ENCODE peak calls at places on chromosomes 13 and 19, in six cellular contexts. One of them, this sample, is unnamed.

GRCh38 chr13:101624981-101625380 is 172.5 kb downstream of the ITGBL1 start:
- DNase-seq in stimulated activated CD8-positive, alpha-beta memory T cell treated with anti-CD3 and anti-CD28 coated beads, Interleukin-2, amount 100 ng/mL, for 48 hours: no peak
- DNase-seq in fibroblast of lung: no peak
- DNase-seq in stimulated activated CD4-positive, alpha-beta T cell treated with anti-CD3 and anti-CD28 coated beads, Interleukin-15, amount 100 ng/mL, for 24 hours: peak; percentile 9
- DNase-seq in prostate gland: no peak
- DNase-seq in nucleus accumbens: no peak
- DNase-seq in this sample: no peak

GRCh38 chr19:14536926-14537692 is 7.7 kb downstream of the TECR start:
- DNase-seq in stimulated activated CD8-positive, alpha-beta memory T cell treated with anti-CD3 and anti-CD28 coated beads, Interleukin-2, amount 100 ng/mL, for 48 hours: peak; percentile 27
- DNase-seq in fibroblast of lung: peak; percentile 43
- DNase-seq in stimulated activated CD4-positive, alpha-beta T cell treated with anti-CD3 and anti-CD28 coated beads, Interleukin-15, amount 100 ng/mL, for 24 hours: peak; percentile 66
- DNase-seq in prostate gland: peak; percentile 80
- DNase-seq in nucleus accumbens: no peak
- DNase-seq in this sample: no peak

GRCh38 chr19:13905634-13906524 is at the start of the genes BRME1 and CC2D1A:
- DNase-seq in stimulated activated CD8-positive, alpha-beta memory T cell treated with anti-CD3 and anti-CD28 coated beads, Interleukin-2, amount 100 ng/mL, for 48 hours: peak; percentile 96
- DNase-seq in fibroblast of lung: peak; percentile 74
- DNase-seq in stimulated activated CD4-positive, alpha-beta T cell treated with anti-CD3 and anti-CD28 coated beads, Interleukin-15, amount 100 ng/mL, for 24 hours: peak; percentile 98
- DNase-seq in prostate gland: peak; percentile 90
- DNase-seq in nucleus accumbens: peak; percentile 81
- DNase-seq in this sample: peak; percentile 95

GRCh38 chr19:8811315-8812172 is 20.6 kb downstream of the ZNF558 start:
- DNase-seq in stimulated activated CD8-positive, alpha-beta memory T cell treated with anti-CD3 and anti-CD28 coated beads, Interleukin-2, amount 100 ng/mL, for 48 hours: no peak
- DNase-seq in fibroblast of lung: peak; percentile 8
- DNase-seq in stimulated activated CD4-positive, alpha-beta T cell treated with anti-CD3 and anti-CD28 coated beads, Interleukin-15, amount 100 ng/mL, for 24 hours: no peak
- DNase-seq in prostate gland: no peak
- DNase-seq in nucleus accumbens: no peak
- DNase-seq in this sample: peak; percentile 10

GRCh38 chr13:27712421-27712820 is 79.9 kb upstream of the GSX1 start:
- DNase-seq in stimulated activated CD8-positive, alpha-beta memory T cell treated with anti-CD3 and anti-CD28 coated beads, Interleukin-2, amount 100 ng/mL, for 48 hours: no peak
- DNase-seq in fibroblast of lung: no peak
- DNase-seq in stimulated activated CD4-positive, alpha-beta T cell treated with anti-CD3 and anti-CD28 coated beads, Interleukin-15, amount 100 ng/mL, for 24 hours: peak; percentile 8
- DNase-seq in prostate gland: peak; percentile 50
- DNase-seq in nucleus accumbens: no peak
- DNase-seq in this sample: no peak

GRCh38 chr19:4123615-4124568 is at the start of gene MAP2K2:
- DNase-seq in stimulated activated CD8-positive, alpha-beta memory T cell treated with anti-CD3 and anti-CD28 coated beads, Interleukin-2, amount 100 ng/mL, for 48 hours: peak; percentile 97
- DNase-seq in fibroblast of lung: peak; percentile 77
- DNase-seq in stimulated activated CD4-positive, alpha-beta T cell treated with anti-CD3 and anti-CD28 coated beads, Interleukin-15, amount 100 ng/mL, for 24 hours: peak; percentile 97
- DNase-seq in prostate gland: peak; percentile 92
- DNase-seq in nucleus accumbens: peak; percentile 73
- DNase-seq in this sample: peak; percentile 98

GRCh38 chr13:91207261-91207660 is 140.2 kb upstream of the MIR17HG start:
- DNase-seq in stimulated activated CD8-positive, alpha-beta memory T cell treated with anti-CD3 and anti-CD28 coated beads, Interleukin-2, amount 100 ng/mL, for 48 hours: no peak
- DNase-seq in fibroblast of lung: no peak
- DNase-seq in stimulated activated CD4-positive, alpha-beta T cell treated with anti-CD3 and anti-CD28 coated beads, Interleukin-15, amount 100 ng/mL, for 24 hours: no peak
- DNase-seq in prostate gland: no peak
- DNase-seq in nucleus accumbens: no peak
- DNase-seq in this sample: no peak

GRCh38 chr13:35378939-35379338 is 97.5 kb downstream of the MAB21L1 start:
- DNase-seq in stimulated activated CD8-positive, alpha-beta memory T cell treated with anti-CD3 and anti-CD28 coated beads, Interleukin-2, amount 100 ng/mL, for 48 hours: no peak
- DNase-seq in fibroblast of lung: peak; percentile 45
- DNase-seq in stimulated activated CD4-positive, alpha-beta T cell treated with anti-CD3 and anti-CD28 coated beads, Interleukin-15, amount 100 ng/mL, for 24 hours: no peak
- DNase-seq in prostate gland: no peak
- DNase-seq in nucleus accumbens: no peak
- DNase-seq in this sample: no peak

GRCh38 chr13:53010374-53011105 is 18.1 kb upstream of the OLFM4 start:
- DNase-seq in stimulated activated CD8-positive, alpha-beta memory T cell treated with anti-CD3 and anti-CD28 coated beads, Interleukin-2, amount 100 ng/mL, for 48 hours: no peak
- DNase-seq in fibroblast of lung: no peak
- DNase-seq in stimulated activated CD4-positive, alpha-beta T cell treated with anti-CD3 and anti-CD28 coated beads, Interleukin-15, amount 100 ng/mL, for 24 hours: no peak
- DNase-seq in prostate gland: peak; percentile 81
- DNase-seq in nucleus accumbens: no peak
- DNase-seq in this sample: peak; percentile 68

GRCh38 chr19:7705387-7706187 is 3.7 kb upstream of the FCER2 start:
- DNase-seq in stimulated activated CD8-positive, alpha-beta memory T cell treated with anti-CD3 and anti-CD28 coated beads, Interleukin-2, amount 100 ng/mL, for 48 hours: peak; percentile 59
- DNase-seq in fibroblast of lung: no peak
- DNase-seq in stimulated activated CD4-positive, alpha-beta T cell treated with anti-CD3 and anti-CD28 coated beads, Interleukin-15, amount 100 ng/mL, for 24 hours: peak; percentile 86
- DNase-seq in prostate gland: peak; percentile 6
- DNase-seq in nucleus accumbens: no peak
- DNase-seq in this sample: no peak

GRCh38 chr19:4350726-4351125 is 7.4 kb downstream of the MPND start:
- DNase-seq in stimulated activated CD8-positive, alpha-beta memory T cell treated with anti-CD3 and anti-CD28 coated beads, Interleukin-2, amount 100 ng/mL, for 48 hours: no peak
- DNase-seq in fibroblast of lung: no peak
- DNase-seq in stimulated activated CD4-positive, alpha-beta T cell treated with anti-CD3 and anti-CD28 coated beads, Interleukin-15, amount 100 ng/mL, for 24 hours: no peak
- DNase-seq in prostate gland: no peak
- DNase-seq in nucleus accumbens: no peak
- DNase-seq in this sample: no peak

GRCh38 chr13:71856548-71856947 is 10.5 kb downstream of the DACH1 start:
- DNase-seq in stimulated activated CD8-positive, alpha-beta memory T cell treated with anti-CD3 and anti-CD28 coated beads, Interleukin-2, amount 100 ng/mL, for 48 hours: no peak
- DNase-seq in fibroblast of lung: no peak
- DNase-seq in stimulated activated CD4-positive, alpha-beta T cell treated with anti-CD3 and anti-CD28 coated beads, Interleukin-15, amount 100 ng/mL, for 24 hours: no peak
- DNase-seq in prostate gland: no peak
- DNase-seq in nucleus accumbens: no peak
- DNase-seq in this sample: no peak

GRCh38 chr19:52923782-52924593 is 760 bp upstream of the ZNF888 start:
- DNase-seq in stimulated activated CD8-positive, alpha-beta memory T cell treated with anti-CD3 and anti-CD28 coated beads, Interleukin-2, amount 100 ng/mL, for 48 hours: no peak
- DNase-seq in fibroblast of lung: peak; percentile 27
- DNase-seq in stimulated activated CD4-positive, alpha-beta T cell treated with anti-CD3 and anti-CD28 coated beads, Interleukin-15, amount 100 ng/mL, for 24 hours: no peak
- DNase-seq in prostate gland: no peak
- DNase-seq in nucleus accumbens: no peak
- DNase-seq in this sample: no peak

GRCh38 chr13:32139251-32139650 is 107.7 kb downstream of the FRY start:
- DNase-seq in stimulated activated CD8-positive, alpha-beta memory T cell treated with anti-CD3 and anti-CD28 coated beads, Interleukin-2, amount 100 ng/mL, for 48 hours: no peak
- DNase-seq in fibroblast of lung: no peak
- DNase-seq in stimulated activated CD4-positive, alpha-beta T cell treated with anti-CD3 and anti-CD28 coated beads, Interleukin-15, amount 100 ng/mL, for 24 hours: no peak
- DNase-seq in prostate gland: no peak
- DNase-seq in nucleus accumbens: no peak
- DNase-seq in this sample: no peak

GRCh38 chr13:113040597-113041292 is 64.8 kb upstream of the F7 start:
- DNase-seq in stimulated activated CD8-positive, alpha-beta memory T cell treated with anti-CD3 and anti-CD28 coated beads, Interleukin-2, amount 100 ng/mL, for 48 hours: no peak
- DNase-seq in fibroblast of lung: no peak
- DNase-seq in stimulated activated CD4-positive, alpha-beta T cell treated with anti-CD3 and anti-CD28 coated beads, Interleukin-15, amount 100 ng/mL, for 24 hours: no peak
- DNase-seq in prostate gland: no peak
- DNase-seq in nucleus accumbens: peak; percentile 75
- DNase-seq in this sample: no peak

GRCh38 chr19:5142725-5143097 is 173.8 kb downstream of the KDM4B start:
- DNase-seq in stimulated activated CD8-positive, alpha-beta memory T cell treated with anti-CD3 and anti-CD28 coated beads, Interleukin-2, amount 100 ng/mL, for 48 hours: no peak
- DNase-seq in fibroblast of lung: no peak
- DNase-seq in stimulated activated CD4-positive, alpha-beta T cell treated with anti-CD3 and anti-CD28 coated beads, Interleukin-15, amount 100 ng/mL, for 24 hours: no peak
- DNase-seq in prostate gland: no peak
- DNase-seq in nucleus accumbens: no peak
- DNase-seq in this sample: no peak

GRCh38 chr19:30881986-30882385 is 467.2 kb downstream of the TSHZ3 start:
- DNase-seq in stimulated activated CD8-positive, alpha-beta memory T cell treated with anti-CD3 and anti-CD28 coated beads, Interleukin-2, amount 100 ng/mL, for 48 hours: no peak
- DNase-seq in fibroblast of lung: no peak
- DNase-seq in stimulated activated CD4-positive, alpha-beta T cell treated with anti-CD3 and anti-CD28 coated beads, Interleukin-15, amount 100 ng/mL, for 24 hours: no peak
- DNase-seq in prostate gland: no peak
- DNase-seq in nucleus accumbens: no peak
- DNase-seq in this sample: no peak

GRCh38 chr19:33410915-33411401 is 37.4 kb downstream of the CEBPG start:
- DNase-seq in stimulated activated CD8-positive, alpha-beta memory T cell treated with anti-CD3 and anti-CD28 coated beads, Interleukin-2, amount 100 ng/mL, for 48 hours: no peak
- DNase-seq in fibroblast of lung: no peak
- DNase-seq in stimulated activated CD4-positive, alpha-beta T cell treated with anti-CD3 and anti-CD28 coated beads, Interleukin-15, amount 100 ng/mL, for 24 hours: no peak
- DNase-seq in prostate gland: no peak
- DNase-seq in nucleus accumbens: no peak
- DNase-seq in this sample: no peak

GRCh38 chr19:51735759-51736449 is 12.1 kb upstream of the HAS1 start:
- DNase-seq in stimulated activated CD8-positive, alpha-beta memory T cell treated with anti-CD3 and anti-CD28 coated beads, Interleukin-2, amount 100 ng/mL, for 48 hours: no peak
- DNase-seq in fibroblast of lung: peak; percentile 81
- DNase-seq in stimulated activated CD4-positive, alpha-beta T cell treated with anti-CD3 and anti-CD28 coated beads, Interleukin-15, amount 100 ng/mL, for 24 hours: no peak
- DNase-seq in prostate gland: no peak
- DNase-seq in nucleus accumbens: no peak
- DNase-seq in this sample: no peak

GRCh38 chr13:101915755-101916107 is 463.3 kb downstream of the ITGBL1 start:
- DNase-seq in stimulated activated CD8-positive, alpha-beta memory T cell treated with anti-CD3 and anti-CD28 coated beads, Interleukin-2, amount 100 ng/mL, for 48 hours: no peak
- DNase-seq in fibroblast of lung: no peak
- DNase-seq in stimulated activated CD4-positive, alpha-beta T cell treated with anti-CD3 and anti-CD28 coated beads, Interleukin-15, amount 100 ng/mL, for 24 hours: no peak
- DNase-seq in prostate gland: no peak
- DNase-seq in nucleus accumbens: no peak
- DNase-seq in this sample: no peak

GRCh38 chr19:53079313-53079924 is 23.8 kb downstream of the ZNF160 start:
- DNase-seq in stimulated activated CD8-positive, alpha-beta memory T cell treated with anti-CD3 and anti-CD28 coated beads, Interleukin-2, amount 100 ng/mL, for 48 hours: no peak
- DNase-seq in fibroblast of lung: no peak
- DNase-seq in stimulated activated CD4-positive, alpha-beta T cell treated with anti-CD3 and anti-CD28 coated beads, Interleukin-15, amount 100 ng/mL, for 24 hours: no peak
- DNase-seq in prostate gland: no peak
- DNase-seq in nucleus accumbens: no peak
- DNase-seq in this sample: no peak

GRCh38 chr13:64371045-64371444 is 2859.1 kb downstream of the PCDH9 start:
- DNase-seq in stimulated activated CD8-positive, alpha-beta memory T cell treated with anti-CD3 and anti-CD28 coated beads, Interleukin-2, amount 100 ng/mL, for 48 hours: no peak
- DNase-seq in fibroblast of lung: peak; percentile 51
- DNase-seq in stimulated activated CD4-positive, alpha-beta T cell treated with anti-CD3 and anti-CD28 coated beads, Interleukin-15, amount 100 ng/mL, for 24 hours: no peak
- DNase-seq in prostate gland: no peak
- DNase-seq in nucleus accumbens: no peak
- DNase-seq in this sample: no peak

GRCh38 chr19:1673645-1674292 is 21.4 kb upstream of the TCF3 start:
- DNase-seq in stimulated activated CD8-positive, alpha-beta memory T cell treated with anti-CD3 and anti-CD28 coated beads, Interleukin-2, amount 100 ng/mL, for 48 hours: no peak
- DNase-seq in fibroblast of lung: no peak
- DNase-seq in stimulated activated CD4-positive, alpha-beta T cell treated with anti-CD3 and anti-CD28 coated beads, Interleukin-15, amount 100 ng/mL, for 24 hours: no peak
- DNase-seq in prostate gland: no peak
- DNase-seq in nucleus accumbens: no peak
- DNase-seq in this sample: no peak

GRCh38 chr13:46544811-46545210 is 8.2 kb upstream of the LRCH1 start:
- DNase-seq in stimulated activated CD8-positive, alpha-beta memory T cell treated with anti-CD3 and anti-CD28 coated beads, Interleukin-2, amount 100 ng/mL, for 48 hours: no peak
- DNase-seq in fibroblast of lung: no peak
- DNase-seq in stimulated activated CD4-positive, alpha-beta T cell treated with anti-CD3 and anti-CD28 coated beads, Interleukin-15, amount 100 ng/mL, for 24 hours: no peak
- DNase-seq in prostate gland: no peak
- DNase-seq in nucleus accumbens: no peak
- DNase-seq in this sample: no peak

GRCh38 chr19:57802269-57802668 is 12.4 kb downstream of the ZNF552 start:
- DNase-seq in stimulated activated CD8-positive, alpha-beta memory T cell treated with anti-CD3 and anti-CD28 coated beads, Interleukin-2, amount 100 ng/mL, for 48 hours: no peak
- DNase-seq in fibroblast of lung: no peak
- DNase-seq in stimulated activated CD4-positive, alpha-beta T cell treated with anti-CD3 and anti-CD28 coated beads, Interleukin-15, amount 100 ng/mL, for 24 hours: no peak
- DNase-seq in prostate gland: no peak
- DNase-seq in nucleus accumbens: no peak
- DNase-seq in this sample: no peak

GRCh38 chr13:38697628-38698333 is 10.9 kb downstream of the FREM2 start:
- DNase-seq in stimulated activated CD8-positive, alpha-beta memory T cell treated with anti-CD3 and anti-CD28 coated beads, Interleukin-2, amount 100 ng/mL, for 48 hours: no peak
- DNase-seq in fibroblast of lung: no peak
- DNase-seq in stimulated activated CD4-positive, alpha-beta T cell treated with anti-CD3 and anti-CD28 coated beads, Interleukin-15, amount 100 ng/mL, for 24 hours: no peak
- DNase-seq in prostate gland: no peak
- DNase-seq in nucleus accumbens: no peak
- DNase-seq in this sample: no peak

GRCh38 chr13:77528834-77529500 is 6.5 kb upstream of the SCEL start:
- DNase-seq in stimulated activated CD8-positive, alpha-beta memory T cell treated with anti-CD3 and anti-CD28 coated beads, Interleukin-2, amount 100 ng/mL, for 48 hours: no peak
- DNase-seq in fibroblast of lung: no peak
- DNase-seq in stimulated activated CD4-positive, alpha-beta T cell treated with anti-CD3 and anti-CD28 coated beads, Interleukin-15, amount 100 ng/mL, for 24 hours: no peak
- DNase-seq in prostate gland: no peak
- DNase-seq in nucleus accumbens: no peak
- DNase-seq in this sample: peak; percentile 66

GRCh38 chr13:111065698-111066097 is 49.4 kb upstream of the ARHGEF7 start:
- DNase-seq in stimulated activated CD8-positive, alpha-beta memory T cell treated with anti-CD3 and anti-CD28 coated beads, Interleukin-2, amount 100 ng/mL, for 48 hours: no peak
- DNase-seq in fibroblast of lung: no peak
- DNase-seq in stimulated activated CD4-positive, alpha-beta T cell treated with anti-CD3 and anti-CD28 coated beads, Interleukin-15, amount 100 ng/mL, for 24 hours: no peak
- DNase-seq in prostate gland: no peak
- DNase-seq in nucleus accumbens: no peak
- DNase-seq in this sample: peak; percentile 70

GRCh38 chr19:1324792-1325567 is 39.3 kb downstream of the EFNA2 start:
- DNase-seq in stimulated activated CD8-positive, alpha-beta memory T cell treated with anti-CD3 and anti-CD28 coated beads, Interleukin-2, amount 100 ng/mL, for 48 hours: peak; percentile 13
- DNase-seq in fibroblast of lung: peak; percentile 72
- DNase-seq in stimulated activated CD4-positive, alpha-beta T cell treated with anti-CD3 and anti-CD28 coated beads, Interleukin-15, amount 100 ng/mL, for 24 hours: peak; percentile 54
- DNase-seq in prostate gland: no peak
- DNase-seq in nucleus accumbens: no peak
- DNase-seq in this sample: no peak

GRCh38 chr19:47389150-47389556 is 30.2 kb downstream of the MEIS3 start:
- DNase-seq in stimulated activated CD8-positive, alpha-beta memory T cell treated with anti-CD3 and anti-CD28 coated beads, Interleukin-2, amount 100 ng/mL, for 48 hours: no peak
- DNase-seq in fibroblast of lung: no peak
- DNase-seq in stimulated activated CD4-positive, alpha-beta T cell treated with anti-CD3 and anti-CD28 coated beads, Interleukin-15, amount 100 ng/mL, for 24 hours: no peak
- DNase-seq in prostate gland: no peak
- DNase-seq in nucleus accumbens: no peak
- DNase-seq in this sample: no peak

GRCh38 chr13:53782400-53783030 is 753.9 kb downstream of the OLFM4 start:
- DNase-seq in stimulated activated CD8-positive, alpha-beta memory T cell treated with anti-CD3 and anti-CD28 coated beads, Interleukin-2, amount 100 ng/mL, for 48 hours: no peak
- DNase-seq in fibroblast of lung: peak; percentile 26
- DNase-seq in stimulated activated CD4-positive, alpha-beta T cell treated with anti-CD3 and anti-CD28 coated beads, Interleukin-15, amount 100 ng/mL, for 24 hours: no peak
- DNase-seq in prostate gland: peak; percentile 46
- DNase-seq in nucleus accumbens: no peak
- DNase-seq in this sample: no peak

This sample was measured in esophagus muscularis mucosa.